ENCODE peak calls at places on chromosomes 1 and 21, in ten cellular contexts. One of them, this sample, is unnamed.

GRCh38 chr1:233788687-233789086 is 115.8 kb upstream of the SLC35F3 start:
- DNase-seq in SJSA1: no peak
- DNase-seq in NCI-H446: no peak
- DNase-seq in stimulated activated CD8-positive, alpha-beta memory T cell treated with anti-CD3 and anti-CD28 coated beads, Interleukin-2, amount 100 ng/mL, for 1 hour: no peak
- DNase-seq in HS-27A: no peak
- DNase-seq in lung: no peak
- DNase-seq in RCC 7860: no peak
- DNase-seq in stimulated activated naive B cell treated with anti-CD40 and anti-IgM and Interleukin-4, amounts not matched to agents 10 μg/mL and 1 μg/mL and 100 μg/mL, for 72 hours: no peak
- DNase-seq in ovary: no peak
- DNase-seq in posterior vena cava: no peak
- DNase-seq in this sample: no peak

GRCh38 chr1:205348559-205349477 is 7.9 kb downstream of the KLHDC8A start:
- DNase-seq in SJSA1: no peak
- DNase-seq in NCI-H446: no peak
- DNase-seq in stimulated activated CD8-positive, alpha-beta memory T cell treated with anti-CD3 and anti-CD28 coated beads, Interleukin-2, amount 100 ng/mL, for 1 hour: no peak
- DNase-seq in HS-27A: no peak
- DNase-seq in lung: no peak
- DNase-seq in RCC 7860: no peak
- DNase-seq in stimulated activated naive B cell treated with anti-CD40 and anti-IgM and Interleukin-4, amounts not matched to agents 10 μg/mL and 1 μg/mL and 100 μg/mL, for 72 hours: no peak
- DNase-seq in ovary: no peak
- DNase-seq in posterior vena cava: no peak
- DNase-seq in this sample: peak; percentile 52

GRCh38 chr21:31667141-31667540 is 7.6 kb downstream of the SOD1 start:
- DNase-seq in SJSA1: no peak
- DNase-seq in NCI-H446: no peak
- DNase-seq in stimulated activated CD8-positive, alpha-beta memory T cell treated with anti-CD3 and anti-CD28 coated beads, Interleukin-2, amount 100 ng/mL, for 1 hour: no peak
- DNase-seq in HS-27A: no peak
- DNase-seq in lung: no peak
- DNase-seq in RCC 7860: no peak
- DNase-seq in stimulated activated naive B cell treated with anti-CD40 and anti-IgM and Interleukin-4, amounts not matched to agents 10 μg/mL and 1 μg/mL and 100 μg/mL, for 72 hours: no peak
- DNase-seq in ovary: no peak
- DNase-seq in posterior vena cava: no peak
- DNase-seq in this sample: no peak

GRCh38 chr21:20419780-20420179 is 578.4 kb upstream of the NCAM2 start:
- DNase-seq in SJSA1: no peak
- DNase-seq in NCI-H446: no peak
- DNase-seq in stimulated activated CD8-positive, alpha-beta memory T cell treated with anti-CD3 and anti-CD28 coated beads, Interleukin-2, amount 100 ng/mL, for 1 hour: no peak
- DNase-seq in HS-27A: no peak
- DNase-seq in lung: no peak
- DNase-seq in RCC 7860: no peak
- DNase-seq in stimulated activated naive B cell treated with anti-CD40 and anti-IgM and Interleukin-4, amounts not matched to agents 10 μg/mL and 1 μg/mL and 100 μg/mL, for 72 hours: no peak
- DNase-seq in ovary: no peak
- DNase-seq in posterior vena cava: no peak
- DNase-seq in this sample: no peak

GRCh38 chr21:42476493-42477342 is 19.3 kb downstream of the RSPH1 start:
- DNase-seq in SJSA1: peak; percentile 25
- DNase-seq in NCI-H446: no peak
- DNase-seq in stimulated activated CD8-positive, alpha-beta memory T cell treated with anti-CD3 and anti-CD28 coated beads, Interleukin-2, amount 100 ng/mL, for 1 hour: no peak
- DNase-seq in HS-27A: no peak
- DNase-seq in lung: no peak
- DNase-seq in RCC 7860: no peak
- DNase-seq in stimulated activated naive B cell treated with anti-CD40 and anti-IgM and Interleukin-4, amounts not matched to agents 10 μg/mL and 1 μg/mL and 100 μg/mL, for 72 hours: no peak
- DNase-seq in ovary: no peak
- DNase-seq in posterior vena cava: no peak
- DNase-seq in this sample: no peak

GRCh38 chr1:227245613-227246320 is 72.5 kb downstream of the CDC42BPA start:
- DNase-seq in SJSA1: no peak
- DNase-seq in NCI-H446: no peak
- DNase-seq in stimulated activated CD8-positive, alpha-beta memory T cell treated with anti-CD3 and anti-CD28 coated beads, Interleukin-2, amount 100 ng/mL, for 1 hour: no peak
- DNase-seq in HS-27A: no peak
- DNase-seq in lung: no peak
- DNase-seq in RCC 7860: no peak
- DNase-seq in stimulated activated naive B cell treated with anti-CD40 and anti-IgM and Interleukin-4, amounts not matched to agents 10 μg/mL and 1 μg/mL and 100 μg/mL, for 72 hours: no peak
- DNase-seq in ovary: no peak
- DNase-seq in posterior vena cava: peak; percentile 83
- DNase-seq in this sample: no peak

GRCh38 chr1:245748246-245748645 is 593.5 kb downstream of the KIF26B start:
- DNase-seq in SJSA1: no peak
- DNase-seq in NCI-H446: no peak
- DNase-seq in stimulated activated CD8-positive, alpha-beta memory T cell treated with anti-CD3 and anti-CD28 coated beads, Interleukin-2, amount 100 ng/mL, for 1 hour: no peak
- DNase-seq in HS-27A: no peak
- DNase-seq in lung: no peak
- DNase-seq in RCC 7860: no peak
- DNase-seq in stimulated activated naive B cell treated with anti-CD40 and anti-IgM and Interleukin-4, amounts not matched to agents 10 μg/mL and 1 μg/mL and 100 μg/mL, for 72 hours: no peak
- DNase-seq in ovary: no peak
- DNase-seq in posterior vena cava: no peak
- DNase-seq in this sample: peak; percentile 23

GRCh38 chr1:203593723-203594122 is 32.9 kb upstream of the ATP2B4 start:
- DNase-seq in SJSA1: no peak
- DNase-seq in NCI-H446: no peak
- DNase-seq in stimulated activated CD8-positive, alpha-beta memory T cell treated with anti-CD3 and anti-CD28 coated beads, Interleukin-2, amount 100 ng/mL, for 1 hour: peak; percentile 39
- DNase-seq in HS-27A: no peak
- DNase-seq in lung: no peak
- DNase-seq in RCC 7860: peak; percentile 82
- DNase-seq in stimulated activated naive B cell treated with anti-CD40 and anti-IgM and Interleukin-4, amounts not matched to agents 10 μg/mL and 1 μg/mL and 100 μg/mL, for 72 hours: no peak
- DNase-seq in ovary: no peak
- DNase-seq in posterior vena cava: no peak
- DNase-seq in this sample: no peak

GRCh38 chr1:198986442-198986841 is 347.6 kb downstream of the PTPRC start:
- DNase-seq in SJSA1: no peak
- DNase-seq in NCI-H446: no peak
- DNase-seq in stimulated activated CD8-positive, alpha-beta memory T cell treated with anti-CD3 and anti-CD28 coated beads, Interleukin-2, amount 100 ng/mL, for 1 hour: no peak
- DNase-seq in HS-27A: no peak
- DNase-seq in lung: no peak
- DNase-seq in RCC 7860: no peak
- DNase-seq in stimulated activated naive B cell treated with anti-CD40 and anti-IgM and Interleukin-4, amounts not matched to agents 10 μg/mL and 1 μg/mL and 100 μg/mL, for 72 hours: no peak
- DNase-seq in ovary: no peak
- DNase-seq in posterior vena cava: no peak
- DNase-seq in this sample: no peak

GRCh38 chr21:41681336-41681801 is 85.5 kb downstream of the RIPK4 start:
- DNase-seq in SJSA1: no peak
- DNase-seq in NCI-H446: no peak
- DNase-seq in stimulated activated CD8-positive, alpha-beta memory T cell treated with anti-CD3 and anti-CD28 coated beads, Interleukin-2, amount 100 ng/mL, for 1 hour: no peak
- DNase-seq in HS-27A: no peak
- DNase-seq in lung: no peak
- DNase-seq in RCC 7860: no peak
- DNase-seq in stimulated activated naive B cell treated with anti-CD40 and anti-IgM and Interleukin-4, amounts not matched to agents 10 μg/mL and 1 μg/mL and 100 μg/mL, for 72 hours: no peak
- DNase-seq in ovary: no peak
- DNase-seq in posterior vena cava: no peak
- DNase-seq in this sample: no peak

GRCh38 chr21:39386194-39386593 is 37.3 kb upstream of the HMGN1 start:
- DNase-seq in SJSA1: no peak
- DNase-seq in NCI-H446: no peak
- DNase-seq in stimulated activated CD8-positive, alpha-beta memory T cell treated with anti-CD3 and anti-CD28 coated beads, Interleukin-2, amount 100 ng/mL, for 1 hour: no peak
- DNase-seq in HS-27A: no peak
- DNase-seq in lung: peak; percentile 32
- DNase-seq in RCC 7860: peak; percentile 40
- DNase-seq in stimulated activated naive B cell treated with anti-CD40 and anti-IgM and Interleukin-4, amounts not matched to agents 10 μg/mL and 1 μg/mL and 100 μg/mL, for 72 hours: no peak
- DNase-seq in ovary: peak; percentile 60
- DNase-seq in posterior vena cava: peak; percentile 84
- DNase-seq in this sample: no peak

GRCh38 chr1:33758698-33759097 is 105.2 kb upstream of the HMGB4 start:
- DNase-seq in SJSA1: no peak
- DNase-seq in NCI-H446: no peak
- DNase-seq in stimulated activated CD8-positive, alpha-beta memory T cell treated with anti-CD3 and anti-CD28 coated beads, Interleukin-2, amount 100 ng/mL, for 1 hour: no peak
- DNase-seq in HS-27A: no peak
- DNase-seq in lung: no peak
- DNase-seq in RCC 7860: no peak
- DNase-seq in stimulated activated naive B cell treated with anti-CD40 and anti-IgM and Interleukin-4, amounts not matched to agents 10 μg/mL and 1 μg/mL and 100 μg/mL, for 72 hours: no peak
- DNase-seq in ovary: no peak
- DNase-seq in posterior vena cava: no peak
- DNase-seq in this sample: no peak

GRCh38 chr1:65319141-65319540 is 9.8 kb downstream of the DNAJC6 start:
- DNase-seq in SJSA1: no peak
- DNase-seq in NCI-H446: peak; percentile 80
- DNase-seq in stimulated activated CD8-positive, alpha-beta memory T cell treated with anti-CD3 and anti-CD28 coated beads, Interleukin-2, amount 100 ng/mL, for 1 hour: no peak
- DNase-seq in HS-27A: no peak
- DNase-seq in lung: no peak
- DNase-seq in RCC 7860: no peak
- DNase-seq in stimulated activated naive B cell treated with anti-CD40 and anti-IgM and Interleukin-4, amounts not matched to agents 10 μg/mL and 1 μg/mL and 100 μg/mL, for 72 hours: no peak
- DNase-seq in ovary: no peak
- DNase-seq in posterior vena cava: no peak
- DNase-seq in this sample: no peak

GRCh38 chr1:203702130-203702577 is 62.8 kb upstream of the LAX1 start:
- DNase-seq in SJSA1: peak; percentile 58
- DNase-seq in NCI-H446: peak; percentile 55
- DNase-seq in stimulated activated CD8-positive, alpha-beta memory T cell treated with anti-CD3 and anti-CD28 coated beads, Interleukin-2, amount 100 ng/mL, for 1 hour: peak; percentile 40
- DNase-seq in HS-27A: peak; percentile 27
- DNase-seq in lung: peak; percentile 36
- DNase-seq in RCC 7860: peak; percentile 27
- DNase-seq in stimulated activated naive B cell treated with anti-CD40 and anti-IgM and Interleukin-4, amounts not matched to agents 10 μg/mL and 1 μg/mL and 100 μg/mL, for 72 hours: peak; percentile 21
- DNase-seq in ovary: peak; percentile 64
- DNase-seq in posterior vena cava: no peak
- DNase-seq in this sample: peak; percentile 20

GRCh38 chr1:239617259-239617658 is 230.9 kb downstream of the CHRM3 start:
- DNase-seq in SJSA1: no peak
- DNase-seq in NCI-H446: no peak
- DNase-seq in stimulated activated CD8-positive, alpha-beta memory T cell treated with anti-CD3 and anti-CD28 coated beads, Interleukin-2, amount 100 ng/mL, for 1 hour: no peak
- DNase-seq in HS-27A: no peak
- DNase-seq in lung: no peak
- DNase-seq in RCC 7860: no peak
- DNase-seq in stimulated activated naive B cell treated with anti-CD40 and anti-IgM and Interleukin-4, amounts not matched to agents 10 μg/mL and 1 μg/mL and 100 μg/mL, for 72 hours: no peak
- DNase-seq in ovary: no peak
- DNase-seq in posterior vena cava: no peak
- DNase-seq in this sample: no peak

GRCh38 chr1:189682591-189682990 is 795.1 kb downstream of the BRINP3 start:
- DNase-seq in SJSA1: no peak
- DNase-seq in NCI-H446: no peak
- DNase-seq in stimulated activated CD8-positive, alpha-beta memory T cell treated with anti-CD3 and anti-CD28 coated beads, Interleukin-2, amount 100 ng/mL, for 1 hour: no peak
- DNase-seq in HS-27A: no peak
- DNase-seq in lung: no peak
- DNase-seq in RCC 7860: no peak
- DNase-seq in stimulated activated naive B cell treated with anti-CD40 and anti-IgM and Interleukin-4, amounts not matched to agents 10 μg/mL and 1 μg/mL and 100 μg/mL, for 72 hours: no peak
- DNase-seq in ovary: no peak
- DNase-seq in posterior vena cava: no peak
- DNase-seq in this sample: no peak

GRCh38 chr1:24742090-24742938 is 2.9 kb upstream of the CLIC4 start:
- DNase-seq in SJSA1: peak; percentile 89
- DNase-seq in NCI-H446: no peak
- DNase-seq in stimulated activated CD8-positive, alpha-beta memory T cell treated with anti-CD3 and anti-CD28 coated beads, Interleukin-2, amount 100 ng/mL, for 1 hour: no peak
- DNase-seq in HS-27A: peak; percentile 63
- DNase-seq in lung: no peak
- DNase-seq in RCC 7860: no peak
- DNase-seq in stimulated activated naive B cell treated with anti-CD40 and anti-IgM and Interleukin-4, amounts not matched to agents 10 μg/mL and 1 μg/mL and 100 μg/mL, for 72 hours: peak; percentile 61
- DNase-seq in ovary: no peak
- DNase-seq in posterior vena cava: peak; percentile 11
- DNase-seq in this sample: peak; percentile 76

GRCh38 chr1:34847094-34847493 is 12.5 kb downstream of the SMIM12 start:
- DNase-seq in SJSA1: no peak
- DNase-seq in NCI-H446: no peak
- DNase-seq in stimulated activated CD8-positive, alpha-beta memory T cell treated with anti-CD3 and anti-CD28 coated beads, Interleukin-2, amount 100 ng/mL, for 1 hour: no peak
- DNase-seq in HS-27A: no peak
- DNase-seq in lung: no peak
- DNase-seq in RCC 7860: no peak
- DNase-seq in stimulated activated naive B cell treated with anti-CD40 and anti-IgM and Interleukin-4, amounts not matched to agents 10 μg/mL and 1 μg/mL and 100 μg/mL, for 72 hours: no peak
- DNase-seq in ovary: no peak
- DNase-seq in posterior vena cava: peak; percentile 55
- DNase-seq in this sample: no peak

GRCh38 chr1:16189921-16190499 is 22.4 kb downstream of the ARHGEF19 start:
- DNase-seq in SJSA1: no peak
- DNase-seq in NCI-H446: peak; percentile 76
- DNase-seq in stimulated activated CD8-positive, alpha-beta memory T cell treated with anti-CD3 and anti-CD28 coated beads, Interleukin-2, amount 100 ng/mL, for 1 hour: no peak
- DNase-seq in HS-27A: no peak
- DNase-seq in lung: no peak
- DNase-seq in RCC 7860: peak; percentile 50
- DNase-seq in stimulated activated naive B cell treated with anti-CD40 and anti-IgM and Interleukin-4, amounts not matched to agents 10 μg/mL and 1 μg/mL and 100 μg/mL, for 72 hours: no peak
- DNase-seq in ovary: no peak
- DNase-seq in posterior vena cava: no peak
- DNase-seq in this sample: no peak

GRCh38 chr1:42282024-42282579 is 52.9 kb downstream of the FOXJ3 start:
- DNase-seq in SJSA1: no peak
- DNase-seq in NCI-H446: peak; percentile 39
- DNase-seq in stimulated activated CD8-positive, alpha-beta memory T cell treated with anti-CD3 and anti-CD28 coated beads, Interleukin-2, amount 100 ng/mL, for 1 hour: no peak
- DNase-seq in HS-27A: no peak
- DNase-seq in lung: no peak
- DNase-seq in RCC 7860: no peak
- DNase-seq in stimulated activated naive B cell treated with anti-CD40 and anti-IgM and Interleukin-4, amounts not matched to agents 10 μg/mL and 1 μg/mL and 100 μg/mL, for 72 hours: no peak
- DNase-seq in ovary: no peak
- DNase-seq in posterior vena cava: no peak
- DNase-seq in this sample: no peak

GRCh38 chr21:14259669-14260458 is 43.9 kb downstream of the RBM11 start:
- DNase-seq in SJSA1: no peak
- DNase-seq in NCI-H446: peak; percentile 7
- DNase-seq in stimulated activated CD8-positive, alpha-beta memory T cell treated with anti-CD3 and anti-CD28 coated beads, Interleukin-2, amount 100 ng/mL, for 1 hour: no peak
- DNase-seq in HS-27A: no peak
- DNase-seq in lung: no peak
- DNase-seq in RCC 7860: peak; percentile 34
- DNase-seq in stimulated activated naive B cell treated with anti-CD40 and anti-IgM and Interleukin-4, amounts not matched to agents 10 μg/mL and 1 μg/mL and 100 μg/mL, for 72 hours: no peak
- DNase-seq in ovary: no peak
- DNase-seq in posterior vena cava: no peak
- DNase-seq in this sample: peak; percentile 71

GRCh38 chr1:8560611-8561544 is 243.0 kb downstream of the SLC45A1 start:
- DNase-seq in SJSA1: no peak
- DNase-seq in NCI-H446: peak; percentile 36
- DNase-seq in stimulated activated CD8-positive, alpha-beta memory T cell treated with anti-CD3 and anti-CD28 coated beads, Interleukin-2, amount 100 ng/mL, for 1 hour: peak; percentile 10
- DNase-seq in HS-27A: no peak
- DNase-seq in lung: no peak
- DNase-seq in RCC 7860: peak; percentile 81
- DNase-seq in stimulated activated naive B cell treated with anti-CD40 and anti-IgM and Interleukin-4, amounts not matched to agents 10 μg/mL and 1 μg/mL and 100 μg/mL, for 72 hours: no peak
- DNase-seq in ovary: no peak
- DNase-seq in posterior vena cava: no peak
- DNase-seq in this sample: peak; percentile 59

GRCh38 chr21:28482657-28483056 is 510.0 kb downstream of the LTN1 start:
- DNase-seq in SJSA1: no peak
- DNase-seq in NCI-H446: no peak
- DNase-seq in stimulated activated CD8-positive, alpha-beta memory T cell treated with anti-CD3 and anti-CD28 coated beads, Interleukin-2, amount 100 ng/mL, for 1 hour: no peak
- DNase-seq in HS-27A: no peak
- DNase-seq in lung: no peak
- DNase-seq in RCC 7860: no peak
- DNase-seq in stimulated activated naive B cell treated with anti-CD40 and anti-IgM and Interleukin-4, amounts not matched to agents 10 μg/mL and 1 μg/mL and 100 μg/mL, for 72 hours: no peak
- DNase-seq in ovary: no peak
- DNase-seq in posterior vena cava: no peak
- DNase-seq in this sample: no peak

GRCh38 chr1:226736001-226736907 is 2.8 kb downstream of the ITPKB start:
- DNase-seq in SJSA1: no peak
- DNase-seq in NCI-H446: no peak
- DNase-seq in stimulated activated CD8-positive, alpha-beta memory T cell treated with anti-CD3 and anti-CD28 coated beads, Interleukin-2, amount 100 ng/mL, for 1 hour: no peak
- DNase-seq in HS-27A: no peak
- DNase-seq in lung: no peak
- DNase-seq in RCC 7860: no peak
- DNase-seq in stimulated activated naive B cell treated with anti-CD40 and anti-IgM and Interleukin-4, amounts not matched to agents 10 μg/mL and 1 μg/mL and 100 μg/mL, for 72 hours: no peak
- DNase-seq in ovary: peak; percentile 36
- DNase-seq in posterior vena cava: peak; percentile 83
- DNase-seq in this sample: no peak

GRCh38 chr1:112529301-112529700 is 20.5 kb downstream of the WNT2B start:
- DNase-seq in SJSA1: no peak
- DNase-seq in NCI-H446: no peak
- DNase-seq in stimulated activated CD8-positive, alpha-beta memory T cell treated with anti-CD3 and anti-CD28 coated beads, Interleukin-2, amount 100 ng/mL, for 1 hour: no peak
- DNase-seq in HS-27A: no peak
- DNase-seq in lung: no peak
- DNase-seq in RCC 7860: no peak
- DNase-seq in stimulated activated naive B cell treated with anti-CD40 and anti-IgM and Interleukin-4, amounts not matched to agents 10 μg/mL and 1 μg/mL and 100 μg/mL, for 72 hours: no peak
- DNase-seq in ovary: no peak
- DNase-seq in posterior vena cava: no peak
- DNase-seq in this sample: no peak

GRCh38 chr1:209899948-209900347 is 38.1 kb upstream of the SYT14 start:
- DNase-seq in SJSA1: no peak
- DNase-seq in NCI-H446: no peak
- DNase-seq in stimulated activated CD8-positive, alpha-beta memory T cell treated with anti-CD3 and anti-CD28 coated beads, Interleukin-2, amount 100 ng/mL, for 1 hour: no peak
- DNase-seq in HS-27A: no peak
- DNase-seq in lung: no peak
- DNase-seq in RCC 7860: no peak
- DNase-seq in stimulated activated naive B cell treated with anti-CD40 and anti-IgM and Interleukin-4, amounts not matched to agents 10 μg/mL and 1 μg/mL and 100 μg/mL, for 72 hours: no peak
- DNase-seq in ovary: no peak
- DNase-seq in posterior vena cava: no peak
- DNase-seq in this sample: no peak

GRCh38 chr1:162145966-162146696 is 76.6 kb downstream of the NOS1AP start:
- DNase-seq in SJSA1: no peak
- DNase-seq in NCI-H446: no peak
- DNase-seq in stimulated activated CD8-positive, alpha-beta memory T cell treated with anti-CD3 and anti-CD28 coated beads, Interleukin-2, amount 100 ng/mL, for 1 hour: no peak
- DNase-seq in HS-27A: no peak
- DNase-seq in lung: no peak
- DNase-seq in RCC 7860: no peak
- DNase-seq in stimulated activated naive B cell treated with anti-CD40 and anti-IgM and Interleukin-4, amounts not matched to agents 10 μg/mL and 1 μg/mL and 100 μg/mL, for 72 hours: no peak
- DNase-seq in ovary: no peak
- DNase-seq in posterior vena cava: no peak
- DNase-seq in this sample: no peak

GRCh38 chr1:170664283-170664827 is 424 bp downstream of the PRRX1 start:
- DNase-seq in SJSA1: peak; percentile 46
- DNase-seq in NCI-H446: no peak
- DNase-seq in stimulated activated CD8-positive, alpha-beta memory T cell treated with anti-CD3 and anti-CD28 coated beads, Interleukin-2, amount 100 ng/mL, for 1 hour: no peak
- DNase-seq in HS-27A: no peak
- DNase-seq in lung: no peak
- DNase-seq in RCC 7860: no peak
- DNase-seq in stimulated activated naive B cell treated with anti-CD40 and anti-IgM and Interleukin-4, amounts not matched to agents 10 μg/mL and 1 μg/mL and 100 μg/mL, for 72 hours: no peak
- DNase-seq in ovary: peak; percentile 68
- DNase-seq in posterior vena cava: no peak
- DNase-seq in this sample: peak; percentile 21

This sample was measured in kidney glomerular epithelial cell.